ENCODE peak calls at places on chromosomes 12 and 14, in five cellular contexts. Q is CD8-positive, alpha-beta memory T cell; H is ovary; S is nucleus accumbens; K is amniotic stem cell. O is an unnamed sample.
A peak's percentile ranks its signal among the peaks of the same experiment; 100 is the strongest.

GRCh38 chr12:53595212-53595611 is 31.0 kb downstream of the ATF7 start:
- DNase-seq in K (no peak), S (no peak), H (no peak), Q (no peak), O (no peak)

GRCh38 chr12:27623645-27624044 is 72.6 kb upstream of the REP15 start:
- DNase-seq in Q (no peak), K (no peak), S (no peak), H (no peak), O (no peak)

GRCh38 chr12:44247588-44247987 is 411.7 kb downstream of the TMEM117 start:
- DNase-seq in K (no peak), H (no peak), S (no peak), Q (no peak), O (no peak)

GRCh38 chr12:74317741-74318140 is 219.9 kb upstream of the ATXN7L3B start:
- DNase-seq in S (no peak), H (no peak), K (no peak), Q (no peak), O (no peak)

GRCh38 chr14:69643430-69644200 is 32.2 kb downstream of the SUSD6 start:
- DNase-seq in H (peak; percentile 50), Q (no peak), K (no peak), S (peak; percentile 22), O (peak; percentile 32)

GRCh38 chr12:6469609-6470374 is 685 bp downstream of the VAMP1 start:
- DNase-seq in Q (no peak), S (no peak), K (no peak), H (no peak), O (no peak)

GRCh38 chr12:68291396-68292036 is 38.1 kb upstream of the IL22 start:
- DNase-seq in K (no peak), H (no peak), S (no peak), Q (no peak), O (no peak)

GRCh38 chr14:73977896-73978295 is 27.8 kb downstream of the COQ6 start:
- DNase-seq in S (no peak), H (no peak), K (no peak), Q (no peak), O (no peak)

GRCh38 chr14:96902004-96902403 is 104.8 kb downstream of the VRK1 start:
- DNase-seq in K (no peak), S (no peak), Q (no peak), H (no peak), O (no peak)

GRCh38 chr14:98234208-98234607 is 1037.8 kb downstream of the BCL11B start:
- DNase-seq in K (no peak), S (no peak), H (no peak), Q (no peak), O (no peak)

GRCh38 chr14:69684461-69685183 is 73.2 kb downstream of the SUSD6 start:
- DNase-seq in K (no peak), H (no peak), S (no peak), Q (no peak), O (no peak)

GRCh38 chr12:5840900-5841299 is 104.2 kb downstream of the ANO2 start:
- DNase-seq in S (no peak), H (no peak), K (no peak), Q (no peak), O (no peak)

GRCh38 chr14:71163050-71163841 is 256.0 kb downstream of the PCNX1 start:
- DNase-seq in H (no peak), Q (no peak), S (no peak), K (no peak), O (no peak)

GRCh38 chr12:3273409-3273853 is 196.3 kb downstream of the TSPAN9 start:
- DNase-seq in S (no peak), H (no peak), Q (no peak), K (no peak), O (no peak)

GRCh38 chr14:22510527-22511110 is 78.4 kb downstream of the DAD1 start:
- DNase-seq in H (no peak), K (no peak), S (no peak), Q (no peak), O (no peak)

GRCh38 chr12:4271433-4272013 is 2.0 kb upstream of the CCND2 start:
- DNase-seq in S (no peak), Q (no peak), H (no peak), K (no peak), O (peak; percentile 59)

GRCh38 chr12:122813310-122813713 is 21.9 kb upstream of the HIP1R start:
- DNase-seq in Q (no peak), H (no peak), K (no peak), S (no peak), O (no peak)

GRCh38 chr14:80844872-80845271 is 96.7 kb downstream of the CEP128 start:
- DNase-seq in S (no peak), K (no peak), H (no peak), Q (no peak), O (no peak)

GRCh38 chr12:120258323-120258896 is 7.1 kb downstream of the PXN start:
- DNase-seq in Q (no peak), S (no peak), K (no peak), H (no peak), O (no peak)

GRCh38 chr14:51657762-51658161 is 6.1 kb downstream of the FRMD6 start:
- DNase-seq in S (no peak), K (no peak), H (no peak), Q (no peak), O (no peak)

GRCh38 chr12:81329088-81329487 is 251.2 kb downstream of the ACSS3 start:
- DNase-seq in S (no peak), H (no peak), K (no peak), Q (no peak), O (no peak)

GRCh38 chr12:69161835-69162234 is 77.5 kb upstream of the CPSF6 start:
- DNase-seq in K (no peak), Q (peak; percentile 35), H (no peak), S (no peak), O (peak; percentile 80)

GRCh38 chr12:1915082-1915968 is 3.1 kb downstream of the CACNA2D4 start:
- DNase-seq in H (no peak), K (no peak), Q (peak; percentile 57), S (no peak), O (no peak)

GRCh38 chr12:59678759-59679411 is 83.1 kb downstream of the SLC16A7 start:
- DNase-seq in S (no peak), H (no peak), K (no peak), Q (no peak), O (no peak)